ENCODE peak calls at places on chromosomes 2 and 18, in seven cellular contexts. V, H, O, U, N, S and A are unnamed samples.

GRCh38 chr2:227862741-227863588 is 8.5 kb upstream of the DAW1 start:
- DNase-seq in H (no peak), V (no peak), O (no peak), S (peak; percentile 64), N (peak; percentile 90), U (peak; percentile 67), A (peak; percentile 84)

GRCh38 chr2:194723446-194723845 is 933.6 kb upstream of the SLC39A10 start:
- DNase-seq in U (no peak), H (no peak), N (no peak), S (no peak), V (no peak), O (no peak), A (no peak)

GRCh38 chr2:206127656-206128055 is 31.6 kb downstream of the NDUFS1 start:
- DNase-seq in V (no peak), O (no peak), N (no peak), U (no peak), S (no peak), H (no peak), A (no peak)

GRCh38 chr2:23414876-23415275 is 29.9 kb downstream of the KLHL29 start:
- DNase-seq in S (no peak), N (no peak), V (no peak), O (no peak), H (no peak), U (no peak), A (peak; percentile 79)

GRCh38 chr2:138209009-138209408 is 244.7 kb downstream of the HNMT start:
- DNase-seq in U (peak; percentile 69), O (no peak), N (no peak), V (no peak), H (no peak), S (no peak), A (no peak)

GRCh38 chr2:159140070-159140774 is 146.3 kb downstream of the WDSUB1 start:
- DNase-seq in V (no peak), U (peak; percentile 87), O (no peak), N (no peak), S (no peak), H (no peak), A (no peak)

GRCh38 chr2:13821255-13821880 is 811.1 kb upstream of the LRATD1 start:
- DNase-seq in H (no peak), U (no peak), V (no peak), O (no peak), N (no peak), S (no peak), A (no peak)

GRCh38 chr2:46943881-46944798 is 28.5 kb upstream of the MCFD2 start:
- DNase-seq in N (no peak), V (no peak), S (no peak), H (no peak), U (no peak), O (no peak), A (no peak)

GRCh38 chr18:29874519-29875098 is 1167.9 kb downstream of the DSC3 start:
- DNase-seq in O (no peak), U (peak; percentile 30), N (peak; percentile 10), V (no peak), H (no peak), S (peak; percentile 2), A (peak; percentile 71)

GRCh38 chr2:241314181-241314932 is 1.1 kb downstream of the HDLBP start:
- DNase-seq in U (peak; percentile 68), V (no peak), S (no peak), N (peak; percentile 8), O (no peak), H (no peak), A (no peak)

GRCh38 chr2:7813541-7814310 is 868.1 kb upstream of the ID2 start:
- DNase-seq in V (no peak), O (no peak), H (no peak), N (no peak), U (no peak), S (no peak), A (no peak)

GRCh38 chr2:231457101-231457500 is 7.2 kb downstream of the NCL start:
- DNase-seq in V (no peak), H (no peak), S (no peak), O (no peak), N (no peak), U (no peak), A (no peak)
- H3K27ac ChIP-seq in V (no peak overlapping the region), H (no peak overlapping the region), S (no peak overlapping the region), O (no peak overlapping the region), N (no peak overlapping the region), U (no peak overlapping the region), A (no peak overlapping the region)

GRCh38 chr2:74527741-74528140 is 1.7 kb upstream of the DQX1 start:
- DNase-seq in V (no peak), U (no peak), H (no peak), N (no peak), O (no peak), S (no peak), A (no peak)

GRCh38 chr2:74530239-74531161 is 767 bp downstream of the HTRA2 start:
- DNase-seq in S (no peak), H (no peak), O (peak; percentile 62), U (peak; percentile 34), N (no peak), V (no peak), A (peak; percentile 83)

GRCh38 chr2:74526649-74527230 is 709 bp upstream of the DQX1 start:
- DNase-seq in H (no peak), O (no peak), S (no peak), V (no peak), N (no peak), U (no peak), A (no peak)

GRCh38 chr2:74529357-74530238 is at the start of the genes AUP1 and HTRA2:
- DNase-seq in S (peak; percentile 96), H (peak; percentile 98), U (peak; percentile 97), N (peak; percentile 98), O (peak; percentile 99), V (peak; percentile 99), A (peak; percentile 100)

DNA sequence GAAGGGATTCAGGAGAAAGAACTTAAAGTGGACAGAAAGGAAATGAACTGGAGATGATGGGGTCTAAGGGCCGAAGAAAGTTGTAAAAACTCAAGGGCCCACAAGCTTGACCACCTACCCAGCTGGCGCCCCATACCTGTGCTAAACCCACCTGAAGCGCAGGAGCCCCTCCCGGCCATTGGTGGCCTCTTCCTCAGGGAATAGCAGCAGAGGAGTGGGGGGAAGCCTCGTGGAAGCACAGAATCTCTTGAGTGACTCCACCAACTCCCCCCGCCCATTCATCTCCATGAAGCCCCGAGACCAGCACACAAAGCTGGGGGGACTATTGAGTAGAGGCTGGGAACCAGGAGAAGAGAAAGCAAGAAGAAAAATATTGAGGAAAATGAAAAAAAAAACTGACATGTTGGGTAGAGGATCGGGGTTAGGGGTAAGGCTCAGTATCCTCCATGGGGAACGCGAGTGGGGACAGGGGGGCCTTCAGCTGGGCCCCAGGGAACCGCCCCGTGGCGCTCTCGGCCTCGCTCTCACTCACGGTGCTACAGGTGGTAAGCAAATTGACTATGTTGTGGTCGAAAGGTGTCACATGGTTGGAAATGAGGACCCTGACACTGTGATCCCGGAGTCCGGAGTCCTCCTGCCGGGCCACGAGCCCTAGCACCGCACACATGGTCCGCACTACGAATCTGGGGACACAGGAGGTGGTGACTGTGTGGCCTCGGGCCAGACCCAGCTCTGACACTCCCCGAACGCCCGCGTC is 728 bp downstream of the AUP1 start:
- DNase-seq in O (no peak), U (no peak), H (no peak), S (no peak), V (no peak), N (no peak), A (no peak)
- TF ChIP-seq CTCF in O (no peak), U (no peak), H (no peak), S (no peak), V (no peak), N (no peak), A (no peak)

GRCh38 chr2:217103752-217104540 is 244.1 kb upstream of the TNP1 start:
- DNase-seq in H (no peak), U (no peak), S (no peak), O (no peak), N (peak; percentile 15), V (no peak), A (no peak)

GRCh38 chr2:217108086-217108485 is 248.2 kb upstream of the TNP1 start:
- DNase-seq in V (no peak), S (no peak), U (no peak), H (no peak), N (no peak), O (no peak), A (no peak)

GRCh38 chr2:217107480-217107879 is 247.6 kb upstream of the TNP1 start:
- DNase-seq in N (no peak), O (no peak), H (no peak), U (no peak), S (no peak), V (no peak), A (no peak)

GRCh38 chr2:217106650-217107014 is 246.8 kb upstream of the TNP1 start:
- DNase-seq in N (peak; percentile 27), U (no peak), V (no peak), O (no peak), H (no peak), S (no peak), A (peak; percentile 63)

DNA sequence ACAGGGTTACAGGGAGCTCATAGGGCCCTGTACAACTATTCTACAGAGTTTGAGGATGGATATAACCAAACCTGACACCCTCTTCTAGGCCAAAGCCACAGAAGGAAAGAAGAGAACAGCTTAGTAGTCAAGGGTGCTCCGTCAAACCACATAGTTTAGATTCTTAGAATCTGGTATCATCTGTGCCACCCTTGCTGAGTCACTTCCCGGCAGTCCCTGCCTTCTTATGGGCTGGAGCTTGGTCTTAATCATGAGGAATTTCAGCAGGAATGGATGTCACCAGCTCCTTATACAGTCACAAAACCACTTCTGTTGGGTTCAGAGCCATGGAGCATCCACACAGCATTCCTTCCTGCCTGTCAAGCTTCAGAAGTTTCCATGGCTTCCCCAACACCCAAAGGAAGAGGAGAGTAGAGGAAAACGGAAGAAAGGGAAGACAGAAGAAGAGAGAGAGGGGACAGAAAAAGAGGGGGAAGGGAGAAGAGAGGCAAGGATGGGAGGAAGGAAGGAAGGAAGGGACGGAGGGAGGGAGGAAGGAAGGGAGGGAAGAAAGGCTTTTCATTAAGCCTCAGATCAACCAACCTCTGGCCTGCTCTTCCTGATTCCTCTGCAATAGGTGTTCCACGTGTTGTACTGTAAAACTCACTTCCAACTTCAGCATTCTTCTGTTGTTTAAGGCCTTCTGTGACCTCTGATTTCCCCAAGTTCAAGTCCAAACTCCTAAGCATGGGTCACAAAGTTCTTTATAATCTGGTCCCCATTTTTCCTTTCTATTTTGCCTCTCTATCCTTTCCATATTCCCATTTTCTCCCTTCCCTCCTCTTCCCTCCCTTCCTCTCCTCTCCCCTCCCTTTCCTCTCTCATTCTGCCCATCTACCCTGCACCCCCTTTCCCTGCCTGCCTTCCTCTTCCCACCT is 246.1 kb upstream of the TNP1 start:
- DNase-seq in N (peak; percentile 80), H (no peak), O (no peak), V (peak; percentile 79), S (peak; percentile 2), U (peak; percentile 54), A (peak; percentile 56)
- H3K27ac ChIP-seq in N (peak overlapping the region; percentile 55), H (no peak overlapping the region), O (no peak overlapping the region), V (peak overlapping the region; percentile 94), S (no peak overlapping the region), U (peak overlapping the region; percentile 42), A (no peak overlapping the region)

DNA sequence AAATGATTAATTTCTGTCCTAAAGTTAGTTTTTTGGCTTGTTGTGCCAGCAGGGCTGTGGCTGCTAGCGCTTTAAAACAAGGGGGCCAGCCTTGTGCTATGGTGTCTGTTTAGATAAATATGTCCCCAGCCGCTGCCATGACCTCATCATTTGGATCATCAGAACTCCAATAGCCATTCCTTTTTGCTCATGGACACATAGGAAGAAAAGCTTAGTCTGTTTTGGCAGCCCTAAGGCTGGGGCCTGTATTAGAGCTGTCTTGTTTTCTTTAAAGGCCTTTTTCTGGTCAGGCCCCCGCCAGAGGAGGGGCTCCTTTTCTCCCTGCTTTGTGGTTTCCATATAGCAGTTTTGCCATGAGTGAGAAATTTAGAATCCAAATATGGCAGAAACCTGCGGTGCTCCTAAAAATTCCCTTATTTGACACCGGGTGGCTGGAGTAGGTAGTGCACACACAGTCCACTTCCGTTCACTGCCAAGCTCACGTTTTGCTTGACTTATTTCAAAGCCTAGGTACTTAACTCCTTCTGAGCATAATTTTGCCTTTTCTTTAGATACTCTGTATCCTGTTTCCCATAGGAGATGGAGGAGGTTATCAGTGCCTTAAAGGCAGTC is 60.4 kb upstream of the SLC35G4 start:
- DNase-seq in N (no peak), S (no peak), H (no peak), U (no peak), V (no peak), O (no peak), A (no peak)
- TF ChIP-seq CTCF in N (no peak), S (no peak), H (no peak), U (no peak), V (no peak), O (no peak), A (peak; percentile 48)